ENCODE peak calls at places on chromosomes 2 and 18, in eight cellular contexts. O is lung, K is tibial artery, P is A549, V is mammary epithelial cell, L is cardiac muscle cell, F is HCT116, Y is PC-9. M is an unnamed sample.

GRCh38 chr2:120877409-120877808 is 141.7 kb downstream of the GLI2 start:
- DNase-seq in K (no peak), L (no peak), V (no peak), Y (no peak), F (no peak), O (no peak), P (no peak), M (no peak)

GRCh38 chr2:46481541-46482193 is 2.3 kb downstream of the TMEM247 start:
- DNase-seq in V (peak; percentile 66), Y (no peak), K (no peak), L (peak; percentile 79), P (peak; percentile 47), F (no peak), O (no peak), M (peak; percentile 65)

GRCh38 chr18:49768051-49768391 is 45.3 kb downstream of the ACAA2 start:
- DNase-seq in P (peak; percentile 61), V (peak; percentile 65), K (no peak), L (peak; percentile 85), O (peak; percentile 48), Y (peak; percentile 63), F (peak; percentile 62), M (peak; percentile 63)

GRCh38 chr2:108988076-108988795 is 784 bp downstream of the EDAR start:
- DNase-seq in V (peak; percentile 14), F (no peak), O (no peak), L (no peak), Y (no peak), P (no peak), K (no peak), M (no peak)

GRCh38 chr18:10893761-10894160 is 255.6 kb downstream of the PIEZO2 start:
- DNase-seq in L (no peak), K (no peak), F (no peak), Y (no peak), P (no peak), V (no peak), O (no peak), M (no peak)

GRCh38 chr2:12603781-12604180 is 113.0 kb upstream of the TRIB2 start:
- DNase-seq in Y (no peak), O (no peak), L (no peak), K (no peak), P (no peak), F (no peak), V (no peak), M (no peak)

GRCh38 chr2:63878486-63878885 is 36.8 kb downstream of the UGP2 start:
- DNase-seq in P (no peak), Y (no peak), K (no peak), O (no peak), F (no peak), L (no peak), V (no peak), M (no peak)

GRCh38 chr2:43055985-43056384 is 170.4 kb downstream of the ZFP36L2 start:
- DNase-seq in L (no peak), K (peak; percentile 33), P (no peak), V (no peak), Y (no peak), F (no peak), O (no peak), M (no peak)

DNA sequence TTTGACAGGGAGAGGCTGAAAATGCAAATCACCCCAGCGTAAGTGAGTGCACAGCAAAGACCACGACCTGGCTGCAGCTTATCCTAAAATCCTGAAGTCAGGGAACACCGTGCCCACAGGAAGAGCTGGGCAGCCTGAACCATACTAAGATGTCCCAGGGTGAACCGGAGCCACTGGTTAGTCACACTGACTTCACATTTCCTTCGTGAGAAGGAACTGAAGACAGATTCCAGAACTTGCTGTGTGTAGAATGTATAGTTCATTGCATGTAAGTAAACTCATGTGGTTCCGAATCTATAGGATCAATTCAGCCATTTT is 84.6 kb upstream of the NDUFV2 start:
- DNase-seq in O (no peak), K (no peak), P (no peak), V (peak; percentile 58), L (no peak), Y (no peak), F (no peak), M (peak; percentile 67)
- H3K27ac ChIP-seq in O (peak overlapping the region; percentile 26), K (peak overlapping the region; percentile 81), P (peak overlapping the region; percentile 94), V (peak overlapping the region; percentile 70), L (no peak overlapping the region), Y (peak overlapping the region; percentile 92), F (peak overlapping the region; percentile 89), M (peak overlapping the region; percentile 73)

GRCh38 chr18:30997223-30997622 is 45.3 kb downstream of the DSC3 start:
- DNase-seq in V (no peak), O (no peak), F (no peak), K (no peak), L (no peak), Y (no peak), P (no peak), M (no peak)

GRCh38 chr18:30999887-31000628 is 42.5 kb downstream of the DSC3 start:
- DNase-seq in V (no peak), L (no peak), P (no peak), F (no peak), O (no peak), Y (no peak), K (no peak), M (peak; percentile 10)

DNA sequence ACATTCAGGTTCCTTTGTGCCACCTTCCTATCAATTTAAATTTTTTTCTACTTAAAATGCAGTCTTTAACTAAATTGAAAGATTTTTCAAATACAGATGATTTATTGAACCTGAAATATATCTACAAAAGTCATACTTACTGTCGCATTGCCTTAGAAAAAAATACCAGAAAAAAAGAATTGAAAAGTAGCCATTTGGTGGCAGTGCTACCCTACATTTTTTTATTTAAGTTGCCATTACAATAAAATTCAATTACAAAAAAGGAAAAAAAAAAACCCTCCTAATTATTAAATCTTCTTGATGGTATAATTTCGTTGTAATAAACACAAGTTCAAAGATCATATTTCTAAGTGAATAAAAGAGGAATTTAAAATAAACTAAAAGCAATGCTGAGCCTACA is 43.4 kb downstream of the DSC3 start:
- DNase-seq in P (no peak), L (peak; percentile 3), K (no peak), O (no peak), V (no peak), Y (no peak), F (no peak), M (no peak)
- TF ChIP-seq CTCF in P (peak; percentile 40), L (no peak), K (no peak), O (no peak), V (peak; percentile 9), Y (peak; percentile 39), F (no peak), M (no peak)

GRCh38 chr2:29372185-29372584 is 257.0 kb downstream of the CLIP4 start:
- DNase-seq in F (no peak), O (no peak), V (no peak), P (no peak), Y (no peak), L (no peak), K (no peak), M (no peak)
- H3K4me1 ChIP-seq in F (no peaks in the 10 kb centered on the region), O (no peaks in the 10 kb centered on the region), V (no peaks in the 10 kb centered on the region), P (no peaks in the 10 kb centered on the region), Y (no peaks in the 10 kb centered on the region), L (no peaks in the 10 kb centered on the region), K (no peaks in the 10 kb centered on the region), M (no peaks in the 10 kb centered on the region)

GRCh38 chr2:24690524-24690923 is 102.7 kb downstream of the PTRHD1 start:
- DNase-seq in L (no peak), P (no peak), Y (no peak), K (no peak), F (no peak), V (no peak), O (no peak), M (no peak)
- H3K27ac ChIP-seq in L (no peak overlapping the region), P (no peak overlapping the region), Y (no peak overlapping the region), K (no peak overlapping the region), F (no peak overlapping the region), V (no peak overlapping the region), O (no peak overlapping the region), M (no peak overlapping the region)

DNA sequence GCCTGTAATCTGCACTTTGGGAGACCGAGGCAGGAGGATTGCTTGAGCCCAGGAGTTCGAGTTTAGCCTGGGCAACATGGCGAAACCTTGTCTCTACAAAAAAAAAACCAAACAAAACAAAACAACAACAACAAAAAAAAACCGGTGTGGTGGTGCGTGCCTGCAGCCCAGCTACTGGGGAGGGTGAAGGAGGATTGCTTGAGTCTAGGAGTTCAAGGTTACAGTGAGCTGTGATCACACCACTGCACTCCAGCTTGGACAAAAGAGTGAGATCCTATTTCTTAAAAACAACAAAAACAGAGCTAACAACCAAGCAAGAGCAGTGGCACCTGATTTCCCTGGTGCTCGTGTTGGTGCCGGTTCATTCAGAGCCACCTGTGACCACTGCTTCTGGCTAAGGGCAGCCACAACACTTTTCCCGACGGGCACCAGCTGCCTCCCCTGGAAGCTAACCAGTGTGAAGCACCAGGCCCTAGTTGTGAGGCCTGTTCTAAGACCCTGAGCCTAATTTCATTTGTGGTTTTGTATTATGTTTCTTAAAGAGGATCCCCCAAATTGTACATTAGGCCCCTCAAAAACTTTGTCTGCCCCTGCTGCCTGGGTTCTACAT is 1.3 kb downstream of the AOX1 start:
- DNase-seq in F (no peak), Y (no peak), K (no peak), V (no peak), P (no peak), O (no peak), L (no peak), M (no peak)
- TF ChIP-seq CTCF in F (no peak), Y (no peak), K (no peak), V (no peak), P (no peak), O (no peak), L (no peak), M (no peak)

M was measured in foreskin keratinocyte.